ENCODE peak calls at places on chromosomes 13 and 19, in five cellular contexts. H is SK-N-SH, B is HepG2, O is K562, S is GM12878. P is an unnamed sample. For H3K36me3, the result is how much of the 10 kb centered on the place peaks cover.

GRCh38 chr13:114286808-114287207 is 5.4 kb downstream of the UPF3A start:
- DNase-seq in H (no peak), B (no peak), O (no peak), S (no peak), P (no peak)

GRCh38 chr13:94967183-94968039 is 255.1 kb upstream of the SOX21 start:
- DNase-seq in H (peak), B (no peak), O (no peak), S (no peak), P (no peak)

GRCh38 chr13:27617801-27618411 is 2.4 kb downstream of the LNX2 start:
- DNase-seq in H (no peak), B (no peak), O (no peak), S (no peak), P (no peak)

GRCh38 chr13:111909971-111910671 is 156.8 kb upstream of the SOX1 start:
- DNase-seq in H (no peak), B (no peak), O (no peak), S (no peak), P (no peak)

GRCh38 chr19:13689050-13689449 is 75.3 kb upstream of the MRI1 start:
- DNase-seq in H (peak), B (peak), O (peak), S (peak), P (peak)

GRCh38 chr13:49524740-49525501 is 29.2 kb downstream of the PHF11 start:
- DNase-seq in H (no peak), B (no peak), O (no peak), S (no peak), P (no peak)

GRCh38 chr19:23799321-23799720 is 40.6 kb upstream of the ZNF681 start:
- DNase-seq in H (no peak), B (no peak), O (no peak), S (peak), P (no peak)

GRCh38 chr13:110465696-110466095 is 95.8 kb downstream of the RAB20 start:
- DNase-seq in H (no peak), B (no peak), O (no peak), S (no peak), P (no peak)

GRCh38 chr13:74708629-74709028 is 574.4 kb upstream of the KLF12 start:
- DNase-seq in H (no peak), B (no peak), O (no peak), S (no peak), P (no peak)

GRCh38 chr19:31350693-31351211 is 1.5 kb upstream of the TSHZ3 start:
- DNase-seq in H (peak), B (no peak), O (peak), S (no peak), P (no peak)

GRCh38 chr13:101390461-101390860 is 25.8 kb downstream of the NALCN start:
- DNase-seq in H (no peak), B (no peak), O (no peak), S (no peak), P (no peak)

GRCh38 chr19:11984986-11985385 is 20.1 kb downstream of the ZNF763 start:
- DNase-seq in H (peak), B (peak), O (no peak), S (no peak), P (no peak)

GRCh38 chr13:112686987-112687386 is 2.9 kb upstream of the ATP11A start:
- DNase-seq in H (no peak), B (no peak), O (no peak), S (no peak), P (no peak)

GRCh38 chr13:59391696-59392095 is 772.0 kb downstream of the DIAPH3 start:
- DNase-seq in H (peak), B (peak), O (peak), S (peak), P (peak)

GRCh38 chr19:47663435-47663910 is 49.7 kb upstream of the EHD2 start:
- DNase-seq in H (no peak), B (peak), O (no peak), S (no peak), P (no peak)

GRCh38 chr13:77337159-77337558 is 10.3 kb upstream of the MYCBP2 start:
- DNase-seq in H (no peak), B (no peak), O (no peak), S (no peak), P (no peak)

GRCh38 chr13:111295896-111296295 is 24.5 kb upstream of the TEX29 start:
- DNase-seq in H (no peak), B (no peak), O (no peak), S (no peak), P (no peak)

GRCh38 chr19:56477429-56478338 is 539 bp upstream of the ZNF667 start:
- DNase-seq in H (peak), B (no peak), O (peak), S (no peak), P (no peak)

GRCh38 chr13:107185889-107186288 is 618.0 kb upstream of the ARGLU1 start:
- DNase-seq in H (no peak), B (no peak), O (no peak), S (no peak), P (no peak)

GRCh38 chr19:9986787-9987281 is 23.5 kb downstream of the COL5A3 start:
- DNase-seq in H (no peak), B (no peak), O (no peak), S (no peak), P (no peak)

GRCh38 chr13:40130871-40131636 is 475.6 kb downstream of the COG6 start:
- DNase-seq in H (no peak), B (peak), O (no peak), S (no peak), P (peak)

GRCh38 chr13:27425151-27425917 is 915 bp downstream of the GTF3A start:
- DNase-seq in H (no peak), B (no peak), O (peak), S (no peak), P (no peak)

GRCh38 chr13:47109028-47109427 is 212.2 kb upstream of the HTR2A start:
- DNase-seq in H (no peak), B (no peak), O (no peak), S (no peak), P (no peak)

GRCh38 chr13:47256618-47257017 is 359.8 kb upstream of the HTR2A start:
- DNase-seq in H (no peak), B (no peak), O (no peak), S (no peak), P (no peak)

DNA sequence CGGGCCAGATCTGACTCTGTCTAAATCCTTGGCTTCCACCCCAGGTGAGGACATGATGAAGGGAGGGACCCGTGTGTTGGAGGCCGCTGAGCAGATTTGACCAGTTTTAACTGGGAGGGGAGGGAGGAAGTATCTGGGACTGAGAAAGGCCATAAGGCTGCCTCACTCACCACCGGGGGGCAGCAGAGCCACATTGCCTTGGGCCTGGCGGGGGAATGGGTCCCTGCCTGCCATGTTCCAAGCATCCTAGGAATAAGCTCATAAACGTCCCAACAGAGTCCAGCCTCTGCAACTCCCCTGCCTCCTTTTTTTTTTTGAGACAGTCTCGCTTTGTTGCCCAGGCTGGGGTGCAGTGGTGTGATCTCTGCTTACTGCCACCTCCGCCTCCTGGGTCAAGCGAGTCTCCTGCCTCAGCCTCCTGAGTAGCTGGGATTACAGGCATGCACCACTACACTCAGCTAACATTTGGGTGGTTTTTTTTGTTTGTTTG is 15.5 kb downstream of the MAST3 start:
- DNase-seq in H (peak), B (peak), O (peak), S (no peak), P (peak)
- TF ChIP-seq ZBTB33 in H (no peak), B (peak), O (peak), S (no peak), P (no peak)

GRCh38 chr19:46311444-46311843 is 14.6 kb downstream of the HIF3A start:
- DNase-seq in H (no peak), B (no peak), O (no peak), S (no peak), P (no peak)

GRCh38 chr19:46308510-46308909 is 11.7 kb downstream of the HIF3A start:
- DNase-seq in H (no peak), B (no peak), O (no peak), S (no peak), P (no peak)

GRCh38 chr19:46306501-46306900 is 9.7 kb downstream of the HIF3A start:
- DNase-seq in H (no peak), B (no peak), O (no peak), S (no peak), P (no peak)

GRCh38 chr19:46303702-46304397 is 7.0 kb downstream of the HIF3A start:
- DNase-seq in H (peak), B (no peak), O (peak), S (no peak), P (peak)

GRCh38 chr19:46309056-46309455 is 12.2 kb downstream of the HIF3A start:
- DNase-seq in H (no peak), B (no peak), O (no peak), S (no peak), P (no peak)
- H3K36me3 ChIP-seq in H (under half), B (under half), O (under half), S (under half), P (under half)

DNA sequence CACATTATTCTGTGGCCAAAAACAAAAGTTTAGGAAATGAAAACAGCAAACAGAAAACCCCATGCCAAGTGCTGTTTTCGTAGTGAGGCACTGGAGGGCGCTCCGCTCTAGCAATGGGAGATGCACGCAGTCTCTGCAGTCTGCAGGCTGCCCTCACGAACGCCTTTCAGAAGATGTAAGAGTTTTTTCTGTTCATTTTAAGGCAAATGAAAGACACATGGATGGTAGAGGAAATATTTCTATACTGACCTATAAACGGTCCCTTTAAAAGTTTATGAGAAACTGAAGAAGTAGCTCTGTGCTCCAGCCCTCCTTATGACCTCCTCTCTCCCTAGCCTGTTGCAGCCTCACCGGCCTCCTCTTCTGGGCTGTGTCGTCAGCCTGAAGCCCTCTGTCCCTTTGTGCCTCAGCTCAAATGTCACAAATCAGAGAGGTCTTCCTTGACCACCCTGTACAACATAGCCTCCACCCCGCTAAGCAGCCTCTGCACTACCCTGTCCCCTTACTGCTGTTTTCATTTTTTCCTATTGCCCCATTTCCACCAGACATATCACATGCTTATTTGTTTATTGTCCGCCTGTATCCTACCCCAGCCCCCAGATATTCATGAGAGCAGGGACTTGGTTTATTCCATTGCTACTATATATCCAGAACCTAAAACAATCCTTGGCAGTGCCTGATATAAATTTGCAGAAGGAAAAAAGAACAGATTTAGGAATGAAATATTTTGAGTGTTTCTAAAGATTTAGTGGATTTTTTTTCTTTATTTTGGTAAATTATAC is 116.4 kb downstream of the TM9SF2 start:
- DNase-seq in H (peak), B (peak), O (peak), S (no peak), P (peak)
- TF ChIP-seq ZBTB33 in H (no peak), B (no peak), O (no peak), S (no peak), P (no peak)

DNA sequence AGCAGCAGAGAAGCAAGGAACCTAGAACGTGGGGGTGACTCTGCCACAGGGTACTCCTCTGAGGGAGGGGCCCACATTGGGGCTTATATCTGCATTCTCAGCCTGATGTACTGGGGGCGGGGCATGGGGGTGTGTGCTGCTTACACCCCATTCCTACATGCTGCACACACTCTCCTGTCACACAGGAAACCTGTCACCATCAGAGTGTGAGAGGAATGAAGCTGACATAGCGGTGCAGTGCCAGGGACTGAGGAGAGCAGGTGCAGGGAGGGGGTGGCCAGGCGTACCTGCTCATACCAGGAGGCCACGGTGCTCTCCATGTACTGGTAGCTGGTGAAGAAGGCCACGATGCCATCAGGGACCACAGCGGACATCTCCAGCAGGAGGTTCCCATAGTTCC is 13.9 kb downstream of the KLC3 start:
- DNase-seq in H (no peak), B (no peak), O (no peak), S (no peak), P (no peak)
- H3K36me3 ChIP-seq in H (under half), B (under half), O (half or more), S (under half), P (under half)

GRCh38 chr19:34044011-34044410 is 128.3 kb upstream of the LSM14A start:
- DNase-seq in H (no peak), B (no peak), O (no peak), S (no peak), P (no peak)

DNA sequence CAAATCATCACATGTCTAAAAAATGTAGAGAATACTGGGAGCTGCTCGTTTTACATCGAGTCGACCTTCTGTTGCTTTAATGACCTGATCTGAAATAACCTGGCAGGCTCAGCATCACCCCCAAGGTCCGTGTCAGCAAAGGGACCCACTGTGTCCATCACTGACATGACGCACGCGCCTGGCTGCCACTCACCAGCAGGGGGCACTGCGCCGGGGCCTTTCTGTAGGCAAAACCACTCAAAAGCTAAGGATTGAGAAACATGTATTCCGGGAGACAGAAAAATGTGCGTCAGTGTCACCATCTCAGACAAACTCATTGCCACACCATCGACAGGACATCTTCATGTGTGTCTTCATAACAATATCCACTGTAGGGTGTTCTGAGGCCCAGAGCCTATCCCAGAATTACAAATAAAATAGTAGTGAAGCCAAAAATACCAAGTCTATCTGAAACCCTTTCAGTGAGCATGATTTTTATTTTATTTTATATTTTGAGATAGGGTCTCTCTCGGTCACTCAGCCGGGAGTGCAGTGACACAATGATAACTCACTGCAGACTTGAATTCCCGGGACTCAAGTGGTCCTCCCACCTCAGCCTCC is 130.3 kb upstream of the LSM14A start:
- DNase-seq in H (peak), B (peak), O (peak), S (no peak), P (peak)
- TF ChIP-seq ZBTB33 in H (no peak), B (no peak), O (no peak), S (no peak), P (no peak)

GRCh38 chr13:102628559-102628958 is 31.8 kb downstream of the TPP2 start:
- DNase-seq in H (no peak), B (no peak), O (no peak), S (no peak), P (no peak)
- H3K36me3 ChIP-seq in H (half or more), B (under half), O (half or more), S (under half), P (under half)

DNA sequence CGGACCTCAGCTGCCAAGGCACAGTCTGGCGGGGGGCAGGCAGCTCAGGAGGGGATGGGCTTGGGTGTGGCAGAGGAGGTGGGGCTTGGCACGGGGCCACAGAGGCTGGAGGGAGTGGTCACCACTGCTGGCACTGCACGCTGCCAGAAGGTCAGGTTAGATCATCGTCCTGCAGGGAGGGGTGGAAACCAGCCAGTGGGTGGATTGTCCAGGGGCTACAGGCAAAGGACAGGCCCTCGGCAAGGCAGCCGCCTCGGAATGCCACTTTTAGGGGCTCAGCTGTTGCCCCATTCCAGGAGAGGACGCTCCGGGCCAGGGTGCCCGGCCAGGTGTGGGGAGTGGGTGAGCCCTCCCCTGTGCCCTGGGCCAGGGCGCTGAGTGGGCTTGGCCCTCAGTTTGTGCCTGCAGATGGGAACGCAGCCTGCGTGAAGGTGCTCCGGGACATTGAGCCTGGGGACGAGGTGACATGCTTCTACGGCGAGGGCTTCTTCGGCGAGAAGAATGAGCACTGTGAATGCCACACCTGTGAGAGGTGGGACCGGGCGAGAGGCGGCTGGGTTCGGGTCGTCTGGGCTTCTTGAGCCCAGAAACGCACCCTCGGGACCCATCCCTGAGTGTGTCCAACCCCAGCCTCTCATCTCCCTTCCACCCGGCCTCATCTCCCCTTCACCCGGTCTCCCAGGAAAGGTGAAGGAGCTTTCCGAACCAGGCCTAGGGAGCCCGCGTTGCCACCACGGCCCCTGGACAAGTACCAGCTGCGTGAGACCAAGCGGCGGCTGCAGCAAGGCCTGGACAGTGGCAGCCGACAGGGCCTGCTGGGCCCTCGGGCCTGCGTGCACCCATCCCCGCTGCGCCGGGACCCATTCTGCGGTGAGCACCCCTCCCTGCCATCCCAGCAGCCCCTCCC is 6.4 kb downstream of the KMT5C start:
- DNase-seq in H (peak), B (no peak), O (peak), S (no peak), P (no peak)
- TF ChIP-seq ZBTB33 in H (no peak), B (no peak), O (no peak), S (no peak), P (no peak)

GRCh38 chr19:49925486-49925885 is 3.5 kb upstream of the ATF5 start:
- DNase-seq in H (no peak), B (no peak), O (peak), S (no peak), P (no peak)

GRCh38 chr19:49923055-49924003 is 5.7 kb upstream of the ATF5 start:
- DNase-seq in H (no peak), B (no peak), O (no peak), S (peak), P (no peak)

GRCh38 chr19:49921871-49922755 is 6.9 kb upstream of the ATF5 start:
- DNase-seq in H (no peak), B (no peak), O (no peak), S (no peak), P (no peak)

GRCh38 chr19:49926520-49926919 is 2.5 kb upstream of the ATF5 start:
- DNase-seq in H (no peak), B (no peak), O (peak), S (no peak), P (no peak)

DNA sequence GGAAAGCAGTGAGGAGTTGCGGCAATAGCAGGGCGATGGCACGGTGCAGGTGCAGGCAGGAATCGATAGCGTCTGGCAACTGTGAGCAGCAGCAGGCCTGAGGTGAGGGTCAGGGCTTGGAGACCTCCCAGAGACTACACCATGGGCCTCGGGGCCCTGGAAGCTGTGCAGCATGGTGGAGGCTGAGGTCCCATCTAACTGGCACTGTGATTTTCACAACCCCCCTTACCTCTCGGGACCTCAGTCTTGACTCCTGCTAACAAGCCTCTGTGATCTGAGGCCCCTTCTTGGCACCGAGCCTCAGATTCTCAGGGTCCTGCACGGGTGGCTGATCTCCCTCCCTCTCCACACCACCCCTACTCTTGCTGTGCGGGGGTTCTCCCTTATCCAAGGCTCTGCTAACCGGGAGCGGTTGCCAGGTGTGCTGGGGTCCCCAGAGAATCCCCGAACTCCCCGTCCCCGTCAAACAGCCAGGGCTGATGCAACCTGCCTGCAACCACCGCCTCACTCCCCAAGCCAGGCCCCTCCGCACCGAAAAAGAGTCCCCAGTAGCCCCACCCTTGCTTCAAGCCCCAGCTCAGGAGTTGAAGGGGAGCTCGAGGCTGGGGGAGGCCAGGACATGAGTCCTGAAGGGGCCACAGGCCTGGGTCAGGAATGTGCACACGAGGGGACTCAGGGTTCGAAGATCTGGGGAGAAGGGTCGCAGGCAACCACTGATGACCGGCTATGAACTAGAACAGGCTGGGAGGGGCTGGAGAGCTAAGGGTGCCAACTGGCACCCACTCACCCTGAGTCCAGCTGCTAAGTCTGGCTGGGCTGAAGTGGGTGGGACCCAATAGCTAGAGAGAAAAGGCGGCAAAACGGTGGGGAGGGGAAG is 4.8 kb upstream of the ATF5 start:
- DNase-seq in H (no peak), B (no peak), O (peak), S (peak), P (no peak)
- H3K36me3 ChIP-seq in H (under half), B (under half), O (half or more), S (under half), P (under half)